ENCODE peak calls at places on chromosomes 11 and 22, in six cellular contexts. C is testis; E is thyroid gland; W is CD8-positive, alpha-beta memory T cell; M is OCI-LY7; X is neural progenitor cell. H is an unnamed sample.

GRCh38 chr11:9605742-9606141 is 32.3 kb downstream of the WEE1 start:
- DNase-seq in C (no peak), E (no peak), W (no peak), M (no peak), X (no peak), H (no peak)

GRCh38 chr11:69642549-69642912 is 1.6 kb downstream of the CCND1 start:
- DNase-seq in C (no peak), E (peak), W (peak), M (no peak), X (peak), H (peak)

GRCh38 chr22:29842740-29843139 is 4.7 kb upstream of the ASCC2 start:
- DNase-seq in C (no peak), E (no peak), W (no peak), M (no peak), X (no peak), H (no peak)

GRCh38 chr11:75132080-75132479 is 18.8 kb upstream of the SLCO2B1 start:
- DNase-seq in C (no peak), E (no peak), W (no peak), M (no peak), X (no peak), H (no peak)

GRCh38 chr11:80584661-80585060 is 1143.8 kb upstream of the TENM4 start:
- DNase-seq in C (no peak), E (no peak), W (no peak), M (no peak), X (no peak), H (no peak)

GRCh38 chr11:119491753-119492455 is 68.9 kb upstream of the THY1 start:
- DNase-seq in C (no peak), E (no peak), W (no peak), M (no peak), X (peak), H (no peak)

GRCh38 chr11:117255966-117256365 is 23.5 kb downstream of the RNF214 start:
- DNase-seq in C (no peak), E (no peak), W (no peak), M (no peak), X (no peak), H (no peak)

GRCh38 chr11:2741006-2741376 is 41.2 kb upstream of the KCNQ1OT1 start:
- DNase-seq in C (no peak), E (no peak), W (no peak), M (no peak), X (no peak), H (peak)

GRCh38 chr11:129933866-129934265 is 38.5 kb upstream of the NFRKB start:
- DNase-seq in C (peak), E (peak), W (no peak), M (no peak), X (no peak), H (no peak)

GRCh38 chr22:48796295-48797015 is 1031.2 kb downstream of the BRD1 start:
- DNase-seq in C (no peak), E (no peak), W (no peak), M (no peak), X (peak), H (no peak)

GRCh38 chr22:18096823-18097222 is 13.8 kb upstream of the TUBA8 start:
- DNase-seq in C (no peak), E (no peak), W (no peak), M (no peak), X (no peak), H (no peak)

GRCh38 chr11:2027710-2028109 is 30.1 kb upstream of the H19 start:
- DNase-seq in C (no peak), E (no peak), W (no peak), M (no peak), X (no peak), H (no peak)

GRCh38 chr11:45641961-45642360 is 23.5 kb downstream of the CHST1 start:
- DNase-seq in C (no peak), E (no peak), W (no peak), M (no peak), X (peak), H (no peak)

GRCh38 chr22:38204784-38205183 is 3.0 kb downstream of the MAFF start:
- DNase-seq in C (no peak), E (no peak), W (no peak), M (peak), X (no peak), H (no peak)

GRCh38 chr22:23138584-23139469 is 3.0 kb downstream of the RSPH14 start:
- DNase-seq in C (no peak), E (peak), W (no peak), M (no peak), X (no peak), H (no peak)

GRCh38 chr11:24588075-24588474 is 91.2 kb downstream of the LUZP2 start:
- DNase-seq in C (no peak), E (no peak), W (no peak), M (no peak), X (no peak), H (no peak)

GRCh38 chr11:28962492-28962891 is 854.3 kb downstream of the METTL15 start:
- DNase-seq in C (no peak), E (no peak), W (no peak), M (no peak), X (no peak), H (no peak)

GRCh38 chr22:41367680-41368542 is 13.8 kb upstream of the TEF start:
- DNase-seq in C (peak), E (peak), W (no peak), M (no peak), X (peak), H (peak)

GRCh38 chr22:41369837-41370236 is 11.9 kb upstream of the TEF start:
- DNase-seq in C (no peak), E (peak), W (no peak), M (no peak), X (no peak), H (no peak)

GRCh38 chr22:41367039-41367679 is 14.6 kb upstream of the TEF start:
- DNase-seq in C (peak), E (peak), W (peak), M (no peak), X (peak), H (peak)

GRCh38 chr22:41369089-41369745 is 12.5 kb upstream of the TEF start:
- DNase-seq in C (no peak), E (no peak), W (no peak), M (no peak), X (no peak), H (no peak)

DNA sequence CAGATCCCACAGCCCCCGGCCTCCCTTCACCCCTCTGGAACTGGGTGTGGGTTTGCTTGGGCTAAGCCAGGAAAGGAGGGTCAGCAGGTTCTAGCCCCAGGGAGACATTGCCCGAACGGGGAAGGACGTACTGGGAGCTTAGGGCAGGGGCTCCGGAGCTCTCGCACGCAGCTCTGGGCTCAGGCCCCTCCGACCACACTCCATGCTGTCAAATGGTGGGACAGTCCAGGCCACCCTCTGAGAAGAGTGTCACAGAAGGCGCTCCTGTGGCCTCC is 13.3 kb upstream of the TEF start:
- DNase-seq in C (no peak), E (no peak), W (no peak), M (no peak), X (no peak), H (no peak)
- H3K4me3 ChIP-seq in C (peak), E (no peak), W (no peak), M (no peak), X (no peak), H (peak)

GRCh38 chr11:43937434-43938411 is 4.7 kb upstream of the C11orf96 start:
- DNase-seq in C (no peak), E (no peak), W (no peak), M (no peak), X (no peak), H (no peak)
- H3K27ac ChIP-seq in C (peak), E (peak), W (no peak), M (no peak), X (no peak), H (no peak)

DNA sequence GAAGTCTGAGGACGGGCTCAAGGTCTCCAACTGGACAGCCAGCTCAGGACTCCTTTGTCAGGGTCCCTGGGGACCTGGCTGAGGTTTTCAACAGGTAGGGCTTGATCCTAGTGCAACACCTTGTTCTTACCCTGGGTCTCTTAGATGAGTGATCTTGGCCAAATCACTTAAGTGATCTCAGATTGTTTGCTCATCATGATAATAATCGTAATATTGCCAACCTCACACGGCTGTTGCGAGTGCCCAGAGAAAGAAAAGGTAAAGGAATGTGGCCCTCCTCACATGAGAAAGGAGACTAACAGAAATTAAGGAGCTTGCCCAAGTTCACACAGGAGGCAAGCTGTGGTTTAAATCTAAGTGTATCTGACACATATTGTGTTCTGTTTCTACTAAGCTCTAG is 28.5 kb downstream of the POU2AF3 start:
- DNase-seq in C (no peak), E (no peak), W (no peak), M (no peak), X (no peak), H (no peak)
- H3K4me3 ChIP-seq in C (no peak), E (no peak), W (no peak), M (no peak), X (no peak), H (no peak)

GRCh38 chr11:82996966-82997606 is 74.6 kb downstream of the RAB30 start:
- DNase-seq in C (no peak), E (no peak), W (no peak), M (peak), X (no peak), H (no peak)

GRCh38 chr11:82995276-82995675 is 76.4 kb downstream of the RAB30 start:
- DNase-seq in C (no peak), E (no peak), W (no peak), M (no peak), X (no peak), H (no peak)

GRCh38 chr11:82994615-82995014 is 77.1 kb downstream of the RAB30 start:
- DNase-seq in C (no peak), E (no peak), W (no peak), M (no peak), X (no peak), H (no peak)

GRCh38 chr11:82998697-82999096 is 73.0 kb downstream of the RAB30 start:
- DNase-seq in C (no peak), E (no peak), W (no peak), M (no peak), X (no peak), H (no peak)

DNA sequence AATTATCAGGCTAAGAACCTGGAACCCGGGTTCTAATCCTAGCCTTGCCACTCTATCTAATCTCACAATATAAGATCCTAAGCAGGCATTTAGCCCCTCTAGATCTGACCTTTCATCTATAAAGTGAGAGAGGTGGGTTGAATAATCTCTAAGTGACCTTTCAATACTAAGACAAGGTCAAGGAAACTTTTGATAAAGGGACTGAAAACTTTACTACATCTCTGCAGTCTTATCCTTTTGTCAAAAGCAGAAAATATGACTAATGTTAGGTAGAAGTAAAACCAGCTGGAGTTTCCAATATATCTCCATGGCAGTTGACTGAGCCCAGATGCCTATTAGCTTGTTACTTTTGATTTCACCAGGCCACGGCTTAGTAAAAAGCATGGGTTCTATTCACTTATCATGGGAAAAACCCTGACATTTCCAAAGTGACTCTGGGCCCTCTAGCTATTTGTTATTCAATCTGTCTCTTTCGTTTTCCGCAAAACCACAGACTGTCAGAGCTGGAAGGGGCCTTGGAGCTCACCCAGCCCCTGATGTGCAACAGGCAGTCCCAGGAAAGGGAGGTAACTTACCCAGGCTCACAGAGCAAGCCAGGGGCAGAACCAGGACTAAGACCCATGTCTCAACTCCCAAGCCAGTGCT is 75.8 kb downstream of the RAB30 start:
- DNase-seq in C (no peak), E (no peak), W (no peak), M (no peak), X (no peak), H (no peak)
- H3K27ac ChIP-seq in C (no peak), E (no peak), W (no peak), M (no peak), X (no peak), H (peak)

DNA sequence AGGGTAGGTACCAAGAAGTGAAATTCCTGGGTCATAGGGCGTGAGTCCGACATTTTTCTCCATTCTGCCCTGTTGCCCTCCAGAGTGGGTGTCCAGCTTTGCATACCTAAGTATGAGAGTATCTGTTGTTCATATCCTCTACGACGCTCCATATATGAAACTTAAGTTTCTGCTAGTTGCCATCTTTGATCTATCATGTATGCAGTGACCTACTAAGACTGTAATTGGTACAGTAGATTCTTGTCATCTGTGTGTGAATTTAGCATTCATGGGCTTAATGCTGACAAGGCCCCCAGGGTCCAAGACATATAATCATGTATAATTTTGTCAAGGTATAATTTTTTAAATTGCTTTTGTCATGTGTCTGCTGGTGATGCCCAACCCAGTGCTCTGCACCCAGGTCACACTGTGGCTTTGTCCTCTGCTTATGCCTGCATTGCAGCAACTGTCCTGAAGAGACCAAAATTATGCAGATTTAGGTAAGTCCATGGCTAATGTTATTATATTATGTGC is 12.1 kb downstream of the NEAT1 start:
- DNase-seq in C (peak), E (no peak), W (no peak), M (no peak), X (no peak), H (no peak)
- H3K4me3 ChIP-seq in C (no peak), E (no peak), W (no peak), M (peak), X (no peak), H (peak)

DNA sequence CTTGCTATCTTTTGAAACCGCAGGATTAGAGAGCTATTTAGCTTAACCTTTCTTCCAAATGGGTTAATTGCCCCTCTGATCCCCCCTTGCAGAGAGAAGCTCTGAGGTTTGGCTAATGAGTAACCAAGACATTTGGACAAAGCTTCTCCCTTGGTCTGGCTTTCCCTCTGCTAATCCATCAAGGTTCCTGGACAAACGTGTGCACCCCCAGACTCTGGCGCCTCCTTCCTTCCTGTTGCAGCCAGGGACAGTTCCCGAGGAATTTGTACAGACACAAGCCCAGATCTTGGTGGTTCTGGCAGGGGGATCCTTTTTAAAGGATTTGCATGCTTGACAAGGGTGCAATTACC is 1.6 kb downstream of the KIAA1671 start:
- DNase-seq in C (no peak), E (no peak), W (no peak), M (no peak), X (peak), H (no peak)
- H3K27ac ChIP-seq in C (no peak), E (peak), W (no peak), M (no peak), X (peak), H (peak)

GRCh38 chr11:65501530-65502273 is 2.9 kb downstream of the MALAT1 start:
- DNase-seq in C (no peak), E (no peak), W (peak), M (peak), X (no peak), H (no peak)

GRCh38 chr11:65501005-65501529 is 2.2 kb downstream of the MALAT1 start:
- DNase-seq in C (no peak), E (no peak), W (no peak), M (peak), X (no peak), H (no peak)

GRCh38 chr11:65499713-65500261 is 942 bp downstream of the MALAT1 start:
- DNase-seq in C (no peak), E (no peak), W (peak), M (no peak), X (no peak), H (no peak)

GRCh38 chr11:65498977-65499712 is at the start of gene MALAT1:
- DNase-seq in C (peak), E (peak), W (peak), M (peak), X (peak), H (peak)

GRCh38 chr11:65500262-65501004 is 1.6 kb downstream of the MALAT1 start:
- DNase-seq in C (no peak), E (no peak), W (peak), M (peak), X (no peak), H (no peak)
- H3K4me3 ChIP-seq in C (peak), E (peak), W (peak), M (peak), X (peak), H (peak)

GRCh38 chr11:36638586-36638985 is 40.5 kb upstream of the RAG2 start:
- DNase-seq in C (no peak), E (no peak), W (no peak), M (no peak), X (no peak), H (no peak)
- H3K27ac ChIP-seq in C (no peak), E (peak), W (no peak), M (no peak), X (no peak), H (no peak)

H was measured in left ventricle myocardium inferior.